ENCODE peak calls at places on chromosomes 13 and 19, in ten cellular contexts. V is ascending aorta; T is heart right ventricle; M is fibroblast of lung; U is uterus; R is esophagus squamous epithelium; Q is spleen; B is Karpas-422; S is CD4-positive, CD25-positive, alpha-beta regulatory T cell; I is adrenal gland. H is an unnamed sample.

GRCh38 chr19:16893686-16893990 is 4.8 kb downstream of the F2RL3 start:
- DNase-seq in V (no peak), T (no peak), M (no peak), U (no peak), R (no peak), Q (peak; percentile 90), B (no peak), S (no peak), I (peak; percentile 62), H (no peak)

GRCh38 chr19:14554382-14554812 is 17.5 kb downstream of the NDUFB7 start:
- DNase-seq in V (no peak), T (no peak), M (no peak), U (no peak), R (no peak), Q (no peak), B (no peak), S (no peak), I (no peak), H (no peak)

GRCh38 chr13:110684388-110685056 is 21.4 kb downstream of the CARS2 start:
- DNase-seq in V (no peak), T (no peak), M (peak; percentile 18), U (no peak), R (no peak), Q (peak; percentile 35), B (no peak), S (no peak), I (peak; percentile 34), H (no peak)

GRCh38 chr19:53906211-53907192 is 2.6 kb upstream of the CACNG7 start:
- DNase-seq in V (no peak), T (peak; percentile 59), M (no peak), U (peak; percentile 26), R (no peak), Q (peak; percentile 89), B (peak; percentile 88), S (peak; percentile 57), I (peak; percentile 52), H (peak; percentile 53)

GRCh38 chr13:106118996-106119395 is 416.5 kb downstream of the EFNB2 start:
- DNase-seq in V (no peak), T (no peak), M (no peak), U (no peak), R (no peak), Q (no peak), B (no peak), S (no peak), I (no peak), H (no peak)

GRCh38 chr19:10625003-10625761 is at the start of gene SLC44A2:
- DNase-seq in V (no peak), T (peak; percentile 84), M (peak; percentile 62), U (peak; percentile 81), R (no peak), Q (peak; percentile 83), B (no peak), S (no peak), I (peak; percentile 79), H (no peak)

GRCh38 chr13:43036386-43037220 is 13.2 kb downstream of the DNAJC15 start:
- DNase-seq in V (no peak), T (peak; percentile 75), M (peak; percentile 32), U (peak; percentile 41), R (no peak), Q (no peak), B (no peak), S (no peak), I (no peak), H (no peak)

GRCh38 chr19:16381756-16382401 is 57.3 kb downstream of the KLF2 start:
- DNase-seq in V (peak; percentile 94), T (peak; percentile 83), M (peak; percentile 57), U (peak; percentile 86), R (no peak), Q (peak; percentile 78), B (no peak), S (no peak), I (peak; percentile 83), H (no peak)

GRCh38 chr19:45677351-45678230 is 9.6 kb downstream of the GIPR start:
- DNase-seq in V (no peak), T (peak; percentile 54), M (peak; percentile 63), U (peak; percentile 29), R (peak; percentile 36), Q (peak; percentile 87), B (peak; percentile 85), S (peak; percentile 80), I (peak; percentile 94), H (peak; percentile 67)

GRCh38 chr13:52651880-52652169 is 811 bp upstream of the SUGT1 start:
- DNase-seq in V (no peak), T (no peak), M (no peak), U (no peak), R (no peak), Q (no peak), B (no peak), S (no peak), I (no peak), H (no peak)

GRCh38 chr19:45767410-45767880 is 1.6 kb downstream of the SIX5 start:
- DNase-seq in V (no peak), T (peak; percentile 78), M (peak; percentile 90), U (peak; percentile 83), R (no peak), Q (no peak), B (no peak), S (no peak), I (peak; percentile 90), H (no peak)

GRCh38 chr13:94309997-94310842 is 169.3 kb downstream of the DCT start:
- DNase-seq in V (no peak), T (no peak), M (peak; percentile 73), U (no peak), R (no peak), Q (no peak), B (no peak), S (no peak), I (no peak), H (no peak)

GRCh38 chr13:75458696-75459422 is 23.1 kb downstream of the TBC1D4 start:
- DNase-seq in V (no peak), T (peak; percentile 56), M (no peak), U (no peak), R (no peak), Q (no peak), B (no peak), S (no peak), I (peak; percentile 76), H (no peak)

GRCh38 chr19:46147791-46148288 is at the start of gene IGFL2:
- DNase-seq in V (no peak), T (no peak), M (no peak), U (no peak), R (no peak), Q (no peak), B (no peak), S (no peak), I (no peak), H (no peak)

GRCh38 chr19:30144242-30144758 is 202.3 kb downstream of the URI1 start:
- DNase-seq in V (no peak), T (no peak), M (no peak), U (no peak), R (no peak), Q (peak; percentile 51), B (no peak), S (no peak), I (no peak), H (no peak)

GRCh38 chr13:52010890-52011689 is at the start of gene ATP7B:
- DNase-seq in V (no peak), T (peak; percentile 15), M (no peak), U (peak; percentile 24), R (no peak), Q (peak; percentile 85), B (no peak), S (no peak), I (peak; percentile 60), H (peak; percentile 1)

DNA sequence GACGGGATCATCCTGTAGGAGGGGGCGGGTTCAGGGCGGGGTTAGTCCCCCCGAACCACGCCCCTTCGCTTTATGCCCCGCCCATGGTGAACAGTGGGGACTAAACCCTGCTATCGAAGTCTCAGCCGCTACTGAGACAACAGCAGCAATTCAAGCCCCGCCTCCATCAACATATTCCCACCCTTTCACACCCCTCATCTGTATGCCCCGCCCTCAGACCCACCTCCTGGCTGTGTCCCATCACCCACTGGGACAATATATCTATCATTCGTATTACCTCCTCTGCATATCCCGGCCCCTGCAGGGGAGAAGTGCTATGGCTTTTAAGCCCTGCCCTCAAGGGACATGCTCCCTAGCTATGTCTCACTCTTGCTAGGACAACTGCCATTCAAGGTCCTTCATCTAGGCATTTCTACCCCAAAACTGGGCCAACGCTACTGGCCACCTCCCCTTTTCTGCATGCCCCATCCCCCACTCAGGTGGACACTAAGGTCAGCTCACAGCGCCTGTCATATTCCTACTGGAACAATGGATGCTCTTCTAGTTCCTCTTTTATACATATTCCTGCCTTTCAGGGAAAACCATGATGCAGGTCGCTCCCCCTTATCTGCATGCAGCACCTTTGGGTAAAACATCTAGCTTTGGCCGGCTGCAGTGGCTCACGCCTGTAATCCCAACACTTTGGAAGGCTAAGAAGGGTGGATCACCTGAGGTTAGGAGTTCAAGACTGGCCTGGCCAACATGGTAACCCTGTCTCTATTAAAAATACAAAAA is 11.9 kb downstream of the LRFN1 start:
- DNase-seq in V (no peak), T (no peak), M (no peak), U (no peak), R (no peak), Q (peak; percentile 16), B (peak; percentile 44), S (no peak), I (no peak), H (no peak)
- H3K27ac ChIP-seq in V (no peak overlapping the region), T (no peak overlapping the region), M (no peak overlapping the region), U (no peak overlapping the region), R (no peak overlapping the region), Q (no peak overlapping the region), B (no peak overlapping the region), S (no peak overlapping the region), I (no peak overlapping the region), H (no peak overlapping the region)

GRCh38 chr13:98483636-98484288 is 93.1 kb downstream of the STK24 start:
- DNase-seq in V (no peak), T (no peak), M (peak; percentile 58), U (no peak), R (no peak), Q (no peak), B (no peak), S (no peak), I (no peak), H (no peak)
- H3K4me1 ChIP-seq in V (peaks cover 31% of the 10 kb centered on the region), T (peaks cover 85% of the 10 kb centered on the region), M (peaks cover 36% of the 10 kb centered on the region), U (peaks cover 20% of the 10 kb centered on the region), R (peaks cover 61% of the 10 kb centered on the region), Q (peaks cover 100% of the 10 kb centered on the region), B (peaks cover 19% of the 10 kb centered on the region), S (peaks cover 79% of the 10 kb centered on the region), I (peaks cover 34% of the 10 kb centered on the region), H (peaks cover 59% of the 10 kb centered on the region)

DNA sequence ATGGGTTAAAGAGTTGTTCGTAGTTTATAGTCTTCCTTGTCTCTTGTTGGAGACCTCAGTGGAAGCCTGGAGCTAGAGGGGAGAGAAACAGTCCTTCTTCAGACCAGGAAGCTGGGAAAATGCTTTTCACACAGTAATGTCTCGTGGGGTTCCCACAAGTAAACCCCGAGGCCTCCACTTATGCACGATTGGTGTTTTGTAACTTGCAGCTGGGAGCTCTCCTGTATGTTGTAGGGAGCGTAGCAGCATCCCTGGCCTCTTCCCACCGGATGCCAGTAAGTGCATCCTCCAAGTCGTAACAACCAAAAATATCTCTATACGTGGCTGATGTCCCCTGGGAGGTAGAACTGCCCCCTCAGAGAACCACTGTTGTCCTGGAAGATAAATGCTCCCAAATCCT is 3.5 kb downstream of the CHAF1A start:
- DNase-seq in V (no peak), T (no peak), M (no peak), U (no peak), R (no peak), Q (no peak), B (no peak), S (no peak), I (no peak), H (no peak)
- H3K27ac ChIP-seq in V (no peak overlapping the region), T (no peak overlapping the region), M (no peak overlapping the region), U (no peak overlapping the region), R (no peak overlapping the region), Q (no peak overlapping the region), B (no peak overlapping the region), S (no peak overlapping the region), I (no peak overlapping the region), H (no peak overlapping the region)

GRCh38 chr19:19597809-19598306 is 20.6 kb downstream of the PBX4 start:
- DNase-seq in V (no peak), T (no peak), M (no peak), U (no peak), R (no peak), Q (no peak), B (no peak), S (peak; percentile 81), I (no peak), H (peak; percentile 57)
- H3K4me1 ChIP-seq in V (no peaks in the 10 kb centered on the region), T (no peaks in the 10 kb centered on the region), M (peaks cover 9% of the 10 kb centered on the region), U (no peaks in the 10 kb centered on the region), R (peaks cover 10% of the 10 kb centered on the region), Q (peaks cover 49% of the 10 kb centered on the region), B (peaks cover 5% of the 10 kb centered on the region), S (peaks cover 80% of the 10 kb centered on the region), I (no peaks in the 10 kb centered on the region), H (peaks cover 57% of the 10 kb centered on the region)